ENCODE peak calls at places on chromosomes 2 and 18, in five cellular contexts. D is HFF-Myc, U is fibroblast of the aortic adventitia, R is lung, N is fibroblast of mammary gland. I is an unnamed sample.

GRCh38 chr18:3209859-3210569 is 9.8 kb downstream of the MYOM1 start:
- DNase-seq in D (no peak), U (no peak), R (no peak), N (no peak), I (peak; percentile 9)

GRCh38 chr2:8882094-8882493 is 44.7 kb upstream of the KIDINS220 start:
- DNase-seq in D (no peak), U (peak; percentile 33), R (no peak), N (peak; percentile 48), I (peak; percentile 73)

GRCh38 chr18:23578891-23579653 is 7.2 kb downstream of the NPC1 start:
- DNase-seq in D (no peak), U (peak; percentile 57), R (no peak), N (peak; percentile 69), I (peak; percentile 80)

GRCh38 chr2:106065268-106065982 is 128.7 kb downstream of the UXS1 start:
- DNase-seq in D (no peak), U (no peak), R (peak; percentile 24), N (no peak), I (no peak)

GRCh38 chr2:43848174-43848573 is 9.4 kb downstream of the ABCG8 start:
- DNase-seq in D (no peak), U (no peak), R (no peak), N (no peak), I (peak; percentile 16)

GRCh38 chr18:9109523-9109922 is 7.0 kb downstream of the NDUFV2 start:
- DNase-seq in D (no peak), U (peak; percentile 71), R (no peak), N (peak; percentile 68), I (no peak)

GRCh38 chr2:73063909-73064875 is 7.3 kb downstream of the SFXN5 start:
- DNase-seq in D (peak; percentile 38), U (peak; percentile 83), R (no peak), N (peak; percentile 89), I (peak; percentile 80)

GRCh38 chr18:73766915-73767314 is 380.7 kb downstream of the FBXO15 start:
- DNase-seq in D (no peak), U (peak; percentile 11), R (no peak), N (no peak), I (no peak)

GRCh38 chr2:70546885-70547284 is 6.7 kb downstream of the TGFA start:
- DNase-seq in D (no peak), U (no peak), R (no peak), N (no peak), I (no peak)

GRCh38 chr2:113918229-113918628 is 28.3 kb downstream of the ACTR3 start:
- DNase-seq in D (no peak), U (no peak), R (no peak), N (no peak), I (no peak)

GRCh38 chr2:101577173-101577572 is 102.3 kb upstream of the RFX8 start:
- DNase-seq in D (no peak), U (peak; percentile 19), R (no peak), N (peak; percentile 14), I (no peak)

GRCh38 chr2:224585205-224586088 is at the start of gene CUL3:
- DNase-seq in D (peak; percentile 91), U (peak; percentile 97), R (peak; percentile 100), N (peak; percentile 96), I (peak; percentile 98)

GRCh38 chr2:46970334-46971288 is 55.0 kb upstream of the MCFD2 start:
- DNase-seq in D (no peak), U (peak; percentile 72), R (peak; percentile 73), N (peak; percentile 79), I (peak; percentile 86)

GRCh38 chr2:20737505-20737904 is 70.6 kb downstream of the GDF7 start:
- DNase-seq in D (no peak), U (no peak), R (no peak), N (no peak), I (no peak)

GRCh38 chr2:227701556-227701955 is 16.3 kb downstream of the SLC19A3 start:
- DNase-seq in D (no peak), U (no peak), R (no peak), N (no peak), I (no peak)

GRCh38 chr2:166610180-166610919 is 116.3 kb upstream of the SCN7A start:
- DNase-seq in D (no peak), U (no peak), R (no peak), N (no peak), I (no peak)

GRCh38 chr18:9782073-9782857 is 74.2 kb downstream of the RAB31 start:
- DNase-seq in D (peak; percentile 48), U (peak; percentile 96), R (no peak), N (peak; percentile 91), I (peak; percentile 77)

GRCh38 chr2:238972146-238972445 is 124.2 kb downstream of the TWIST2 start:
- DNase-seq in D (no peak), U (no peak), R (no peak), N (no peak), I (no peak)

GRCh38 chr2:67649331-67650071 is 252.4 kb downstream of the ETAA1 start:
- DNase-seq in D (peak; percentile 79), U (peak; percentile 95), R (peak; percentile 58), N (peak; percentile 93), I (peak; percentile 27)

GRCh38 chr2:235856820-235857185 is 311.4 kb downstream of the GBX2 start:
- DNase-seq in D (no peak), U (no peak), R (no peak), N (no peak), I (no peak)

GRCh38 chr2:40358783-40359182 is 93.1 kb downstream of the SLC8A1 start:
- DNase-seq in D (no peak), U (no peak), R (no peak), N (no peak), I (peak; percentile 39)

GRCh38 chr2:40352321-40353099 is 99.4 kb downstream of the SLC8A1 start:
- DNase-seq in D (no peak), U (peak; percentile 75), R (no peak), N (peak; percentile 53), I (peak; percentile 52)

GRCh38 chr2:40353236-40353635 is 98.7 kb downstream of the SLC8A1 start:
- DNase-seq in D (no peak), U (peak; percentile 89), R (no peak), N (peak; percentile 64), I (no peak)

GRCh38 chr2:40357667-40358066 is 94.2 kb downstream of the SLC8A1 start:
- DNase-seq in D (no peak), U (no peak), R (no peak), N (peak; percentile 40), I (no peak)

DNA sequence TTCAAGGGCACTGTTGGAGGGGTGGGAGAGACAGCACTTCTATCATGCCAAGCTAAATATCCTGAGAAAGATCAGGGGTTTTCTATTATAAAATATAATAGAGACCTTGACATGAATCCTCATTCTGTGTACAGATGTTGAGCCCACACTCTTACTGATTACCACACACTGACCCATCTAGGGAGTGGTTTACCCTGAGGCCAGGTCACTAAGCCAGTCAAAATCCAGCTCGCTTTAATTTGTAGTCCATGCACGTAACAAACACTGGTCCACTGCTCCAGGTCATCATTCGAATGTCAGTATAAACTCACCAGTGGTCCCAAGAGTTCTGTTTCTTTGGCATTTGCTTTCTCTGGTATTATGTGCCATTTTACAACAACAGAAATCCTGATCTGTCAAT is 96.4 kb downstream of the SLC8A1 start:
- DNase-seq in D (no peak), U (no peak), R (no peak), N (no peak), I (no peak)
- TF ChIP-seq CTCF in D (no peak), U (no peak), R (no peak), N (no peak), I (no peak)

DNA sequence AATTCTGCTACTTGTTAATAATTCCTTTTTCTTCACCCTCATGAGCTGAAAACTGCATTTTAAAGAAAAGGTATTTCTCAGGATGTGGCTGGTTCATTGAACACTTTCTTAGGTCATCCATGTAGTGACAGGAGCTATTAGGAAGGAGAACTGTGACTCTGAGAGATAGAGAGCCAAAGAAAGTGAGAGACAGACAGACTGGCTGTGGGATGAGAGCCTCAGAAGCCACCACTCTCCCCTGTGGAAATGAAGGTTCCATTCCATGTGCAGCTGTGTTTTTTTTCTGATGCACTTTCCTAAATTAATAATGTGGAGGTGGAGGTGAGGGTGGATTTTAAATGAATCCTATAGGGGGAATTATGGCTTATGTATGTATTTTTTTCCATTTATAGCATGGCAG is 113.3 kb downstream of the FAM210A start:
- DNase-seq in D (no peak), U (no peak), R (no peak), N (no peak), I (no peak)
- H3K4me3 ChIP-seq in D (no peak overlapping the region), U (no peak overlapping the region), R (no peak overlapping the region), N (no peak overlapping the region), I (no peak overlapping the region)

GRCh38 chr18:35371412-35372195 is 5.5 kb downstream of the ZNF396 start:
- DNase-seq in D (no peak), U (peak; percentile 52), R (no peak), N (peak; percentile 88), I (peak; percentile 35)

GRCh38 chr18:35378206-35378795 is 1.2 kb upstream of the ZNF396 start:
- DNase-seq in D (no peak), U (peak; percentile 66), R (no peak), N (peak; percentile 38), I (peak; percentile 47)

GRCh38 chr18:35379421-35379820 is 2.3 kb upstream of the ZNF396 start:
- DNase-seq in D (no peak), U (no peak), R (no peak), N (no peak), I (no peak)

GRCh38 chr18:35376393-35376741 is 770 bp downstream of the ZNF396 start:
- DNase-seq in D (no peak), U (no peak), R (no peak), N (no peak), I (no peak)

DNA sequence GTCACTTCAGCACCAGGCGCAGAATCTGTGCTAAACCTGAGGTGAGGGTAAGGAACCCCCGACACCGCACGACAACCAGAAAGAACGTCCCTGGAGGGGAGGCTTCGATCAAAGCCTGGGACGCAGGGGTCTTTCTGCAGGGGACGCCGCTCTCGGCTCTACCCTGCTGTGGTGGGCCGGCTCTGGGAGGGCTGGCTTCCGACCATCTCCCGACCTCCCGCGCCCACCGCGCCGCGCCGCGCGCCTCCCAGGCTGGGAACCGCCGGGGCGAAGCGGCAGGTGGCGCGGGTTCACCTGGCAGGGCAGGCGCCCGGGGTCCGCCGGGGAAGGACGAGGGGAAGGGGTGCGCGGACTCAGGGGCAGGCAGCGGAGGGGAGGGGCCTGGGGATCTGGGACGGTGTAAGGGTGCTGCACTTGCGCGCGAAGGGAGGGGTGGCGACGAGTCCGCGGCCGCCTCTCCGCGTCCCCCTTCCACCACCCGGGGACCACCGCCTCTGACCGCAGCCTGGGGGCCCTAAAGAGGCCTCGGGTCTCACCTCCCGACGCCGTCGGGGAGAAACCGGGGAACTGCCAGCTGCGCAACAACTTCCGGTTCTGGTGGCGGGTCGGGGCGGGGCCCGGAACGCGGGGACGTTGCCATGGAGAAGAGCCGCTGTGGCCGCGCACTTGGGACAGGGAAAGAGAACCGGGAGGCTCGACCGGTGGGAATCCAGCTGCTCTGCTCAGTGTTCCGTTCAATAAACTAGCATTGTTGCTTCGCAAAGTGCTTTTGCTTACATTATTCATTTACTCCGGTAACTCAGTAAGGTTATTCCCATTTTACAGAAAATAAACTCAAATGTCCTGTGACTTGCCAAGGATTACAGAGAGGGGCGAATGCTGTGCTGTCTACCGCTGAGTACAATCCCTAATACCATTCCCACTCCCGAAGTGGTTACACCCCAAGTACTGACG is at the start of gene ZNF396:
- DNase-seq in D (no peak), U (peak; percentile 43), R (peak; percentile 87), N (peak; percentile 30), I (peak; percentile 54)
- TF ChIP-seq CTCF in D (no peak), U (no peak), R (no peak), N (no peak), I (no peak)

DNA sequence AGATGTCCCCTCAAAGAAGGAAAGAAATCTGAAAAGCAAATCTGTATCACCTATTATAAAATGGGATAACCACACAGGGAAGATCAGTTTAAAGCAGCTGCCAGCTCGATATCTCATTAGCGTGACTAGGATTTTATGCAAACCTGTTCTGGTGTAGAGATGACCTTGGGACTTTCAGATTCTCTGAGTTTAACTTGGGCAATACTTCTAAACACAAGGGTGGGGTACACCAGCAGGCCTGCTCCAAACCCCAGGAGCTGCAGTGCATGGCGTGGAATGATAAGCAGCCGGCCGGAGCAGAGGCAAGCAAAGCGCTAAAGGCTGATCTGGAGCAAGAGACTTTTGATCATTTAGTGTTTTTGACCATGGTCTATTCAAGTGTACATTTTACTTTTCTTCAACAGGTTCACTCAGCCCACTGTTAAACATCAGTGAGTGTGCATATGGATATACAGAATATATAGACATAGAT is 4.7 kb downstream of the SERTAD2 start:
- DNase-seq in D (no peak), U (no peak), R (no peak), N (no peak), I (no peak)
- H3K4me3 ChIP-seq in D (no peak overlapping the region), U (no peak overlapping the region), R (no peak overlapping the region), N (no peak overlapping the region), I (peak overlapping the region; percentile 10)